ENCODE peak calls at places on chromosomes 1 and 21, in five cellular contexts. J, R, X, V and A are unnamed samples.

GRCh38 chr1:114803001-114803400 is 22.5 kb upstream of the SIKE1 start:
- DNase-seq in J (no peak), R (no peak), X (no peak), V (no peak), A (no peak)

GRCh38 chr1:183841950-183842816 is 37.3 kb downstream of the RGL1 start:
- DNase-seq in J (no peak), R (no peak), X (no peak), V (peak), A (peak)

GRCh38 chr1:10754571-10755329 is 41.7 kb downstream of the CASZ1 start:
- DNase-seq in J (no peak), R (no peak), X (no peak), V (no peak), A (no peak)

GRCh38 chr21:28090546-28090945 is 902.1 kb downstream of the LTN1 start:
- DNase-seq in J (no peak), R (no peak), X (no peak), V (no peak), A (no peak)

GRCh38 chr1:166925791-166926483 is 49.4 kb downstream of the ILDR2 start:
- DNase-seq in J (no peak), R (no peak), X (no peak), V (no peak), A (no peak)

GRCh38 chr1:175219774-175220173 is 27.2 kb upstream of the KIAA0040 start:
- DNase-seq in J (no peak), R (no peak), X (no peak), V (no peak), A (no peak)

GRCh38 chr1:169309178-169310166 is 58.1 kb downstream of the NME7 start:
- DNase-seq in J (no peak), R (no peak), X (no peak), V (no peak), A (peak)

GRCh38 chr1:113088972-113089371 is 16.0 kb downstream of the LRIG2 start:
- DNase-seq in J (no peak), R (no peak), X (no peak), V (no peak), A (peak)

GRCh38 chr21:38244885-38245869 is 11.6 kb upstream of the KCNJ15 start:
- DNase-seq in J (no peak), R (peak), X (no peak), V (no peak), A (peak)

GRCh38 chr1:222654849-222655248 is 37.0 kb downstream of the MIA3 start:
- DNase-seq in J (peak), R (no peak), X (no peak), V (peak), A (peak)

GRCh38 chr21:45818276-45818903 is 163.2 kb upstream of the COL6A1 start:
- DNase-seq in J (no peak), R (no peak), X (no peak), V (no peak), A (no peak)

GRCh38 chr1:119811428-119811827 is at the start of gene REG4:
- DNase-seq in J (no peak), R (no peak), X (no peak), V (no peak), A (peak)

GRCh38 chr1:156247460-156248322 is at the start of gene PAQR6:
- DNase-seq in J (no peak), R (no peak), X (peak), V (peak), A (peak)

GRCh38 chr1:228552596-228553176 is 65.5 kb downstream of the RNF187 start:
- DNase-seq in J (no peak), R (no peak), X (no peak), V (no peak), A (no peak)

GRCh38 chr1:8371372-8371991 is 53.6 kb downstream of the SLC45A1 start:
- DNase-seq in J (no peak), R (no peak), X (no peak), V (no peak), A (no peak)

GRCh38 chr1:51058863-51059262 is 43.2 kb upstream of the C1orf185 start:
- DNase-seq in J (no peak), R (no peak), X (no peak), V (no peak), A (peak)

GRCh38 chr1:227949954-227950734 is 2.4 kb upstream of the WNT9A start:
- DNase-seq in J (peak), R (no peak), X (no peak), V (no peak), A (no peak)

GRCh38 chr1:155882235-155882634 is 22.9 kb downstream of the SYT11 start:
- DNase-seq in J (no peak), R (no peak), X (no peak), V (no peak), A (peak)

GRCh38 chr1:164560076-164560475 is 1.1 kb downstream of the PBX1 start:
- DNase-seq in J (no peak), R (no peak), X (no peak), V (no peak), A (peak)

GRCh38 chr1:34166191-34167090 is 1.4 kb upstream of the CSMD2 start:
- DNase-seq in J (no peak), R (no peak), X (no peak), V (peak), A (no peak)